ENCODE peak calls at places on chromosome 1, in nine cellular contexts. One of them, this sample, is unnamed.

GRCh38 chr1:220235462-220235861 is 36.8 kb downstream of the RAB3GAP2 start:
- DNase-seq in colonic mucosa: no peak
- DNase-seq in suprapubic skin: no peak
- DNase-seq in fibroblast of mammary gland: no peak
- DNase-seq in left lung: no peak
- DNase-seq in AG10803: no peak
- DNase-seq in psoas muscle: no peak
- DNase-seq in AG04449: no peak
- DNase-seq in heart left ventricle: no peak
- DNase-seq in this sample: no peak

GRCh38 chr1:203153051-203153988 is 22.3 kb downstream of the MYBPH start:
- DNase-seq in colonic mucosa: no peak
- DNase-seq in suprapubic skin: no peak
- DNase-seq in fibroblast of mammary gland: no peak
- DNase-seq in left lung: no peak
- DNase-seq in AG10803: no peak
- DNase-seq in psoas muscle: no peak
- DNase-seq in AG04449: no peak
- DNase-seq in heart left ventricle: no peak
- DNase-seq in this sample: no peak

GRCh38 chr1:70667771-70668170 is 256.7 kb downstream of the CTH start:
- DNase-seq in colonic mucosa: no peak
- DNase-seq in suprapubic skin: no peak
- DNase-seq in fibroblast of mammary gland: no peak
- DNase-seq in left lung: no peak
- DNase-seq in AG10803: peak
- DNase-seq in psoas muscle: no peak
- DNase-seq in AG04449: no peak
- DNase-seq in heart left ventricle: no peak
- DNase-seq in this sample: no peak

GRCh38 chr1:160581970-160582369 is 2.7 kb upstream of the CD84 start:
- DNase-seq in colonic mucosa: no peak
- DNase-seq in suprapubic skin: no peak
- DNase-seq in fibroblast of mammary gland: no peak
- DNase-seq in left lung: no peak
- DNase-seq in AG10803: no peak
- DNase-seq in psoas muscle: no peak
- DNase-seq in AG04449: no peak
- DNase-seq in heart left ventricle: no peak
- DNase-seq in this sample: no peak

GRCh38 chr1:112493351-112493750 is 15.4 kb upstream of the WNT2B start:
- DNase-seq in colonic mucosa: no peak
- DNase-seq in suprapubic skin: no peak
- DNase-seq in fibroblast of mammary gland: no peak
- DNase-seq in left lung: no peak
- DNase-seq in AG10803: no peak
- DNase-seq in psoas muscle: no peak
- DNase-seq in AG04449: no peak
- DNase-seq in heart left ventricle: no peak
- DNase-seq in this sample: no peak

GRCh38 chr1:116405241-116406135 is 32.4 kb downstream of the ATP1A1 start:
- DNase-seq in colonic mucosa: no peak
- DNase-seq in suprapubic skin: no peak
- DNase-seq in fibroblast of mammary gland: no peak
- DNase-seq in left lung: no peak
- DNase-seq in AG10803: no peak
- DNase-seq in psoas muscle: no peak
- DNase-seq in AG04449: no peak
- DNase-seq in heart left ventricle: no peak
- DNase-seq in this sample: no peak

GRCh38 chr1:114320586-114320985 is 166.9 kb upstream of the SYT6 start:
- DNase-seq in colonic mucosa: no peak
- DNase-seq in suprapubic skin: no peak
- DNase-seq in fibroblast of mammary gland: peak
- DNase-seq in left lung: no peak
- DNase-seq in AG10803: peak
- DNase-seq in psoas muscle: no peak
- DNase-seq in AG04449: peak
- DNase-seq in heart left ventricle: no peak
- DNase-seq in this sample: peak

GRCh38 chr1:7375329-7375728 is 395.8 kb upstream of the VAMP3 start:
- DNase-seq in colonic mucosa: peak
- DNase-seq in suprapubic skin: peak
- DNase-seq in fibroblast of mammary gland: no peak
- DNase-seq in left lung: no peak
- DNase-seq in AG10803: no peak
- DNase-seq in psoas muscle: no peak
- DNase-seq in AG04449: no peak
- DNase-seq in heart left ventricle: no peak
- DNase-seq in this sample: no peak

GRCh38 chr1:179968994-179969919 is 14.6 kb downstream of the CEP350 start:
- DNase-seq in colonic mucosa: no peak
- DNase-seq in suprapubic skin: no peak
- DNase-seq in fibroblast of mammary gland: peak
- DNase-seq in left lung: no peak
- DNase-seq in AG10803: no peak
- DNase-seq in psoas muscle: no peak
- DNase-seq in AG04449: no peak
- DNase-seq in heart left ventricle: no peak
- DNase-seq in this sample: peak

GRCh38 chr1:234996245-234996757 is 132.3 kb downstream of the TOMM20 start:
- DNase-seq in colonic mucosa: no peak
- DNase-seq in suprapubic skin: no peak
- DNase-seq in fibroblast of mammary gland: peak
- DNase-seq in left lung: no peak
- DNase-seq in AG10803: peak
- DNase-seq in psoas muscle: no peak
- DNase-seq in AG04449: no peak
- DNase-seq in heart left ventricle: no peak
- DNase-seq in this sample: no peak

GRCh38 chr1:151062738-151063371 is 2.7 kb downstream of the MLLT11 start:
- DNase-seq in colonic mucosa: no peak
- DNase-seq in suprapubic skin: no peak
- DNase-seq in fibroblast of mammary gland: peak
- DNase-seq in left lung: no peak
- DNase-seq in AG10803: peak
- DNase-seq in psoas muscle: no peak
- DNase-seq in AG04449: peak
- DNase-seq in heart left ventricle: no peak
- DNase-seq in this sample: peak

GRCh38 chr1:203507227-203507626 is 13.3 kb downstream of the OPTC start:
- DNase-seq in colonic mucosa: no peak
- DNase-seq in suprapubic skin: no peak
- DNase-seq in fibroblast of mammary gland: peak
- DNase-seq in left lung: no peak
- DNase-seq in AG10803: peak
- DNase-seq in psoas muscle: no peak
- DNase-seq in AG04449: no peak
- DNase-seq in heart left ventricle: peak
- DNase-seq in this sample: peak

GRCh38 chr1:212975607-212975918 is 25.2 kb downstream of the VASH2 start:
- DNase-seq in colonic mucosa: no peak
- DNase-seq in suprapubic skin: no peak
- DNase-seq in fibroblast of mammary gland: peak
- DNase-seq in left lung: no peak
- DNase-seq in AG10803: peak
- DNase-seq in psoas muscle: no peak
- DNase-seq in AG04449: no peak
- DNase-seq in heart left ventricle: no peak
- DNase-seq in this sample: no peak

GRCh38 chr1:201851949-201852348 is 23.0 kb downstream of the IPO9 start:
- DNase-seq in colonic mucosa: no peak
- DNase-seq in suprapubic skin: no peak
- DNase-seq in fibroblast of mammary gland: no peak
- DNase-seq in left lung: no peak
- DNase-seq in AG10803: no peak
- DNase-seq in psoas muscle: no peak
- DNase-seq in AG04449: no peak
- DNase-seq in heart left ventricle: no peak
- DNase-seq in this sample: no peak

GRCh38 chr1:201848230-201848629 is 19.3 kb downstream of the IPO9 start:
- DNase-seq in colonic mucosa: no peak
- DNase-seq in suprapubic skin: no peak
- DNase-seq in fibroblast of mammary gland: no peak
- DNase-seq in left lung: no peak
- DNase-seq in AG10803: no peak
- DNase-seq in psoas muscle: no peak
- DNase-seq in AG04449: no peak
- DNase-seq in heart left ventricle: no peak
- DNase-seq in this sample: no peak

GRCh38 chr1:201847150-201847549 is 18.2 kb downstream of the IPO9 start:
- DNase-seq in colonic mucosa: no peak
- DNase-seq in suprapubic skin: no peak
- DNase-seq in fibroblast of mammary gland: no peak
- DNase-seq in left lung: no peak
- DNase-seq in AG10803: no peak
- DNase-seq in psoas muscle: no peak
- DNase-seq in AG04449: no peak
- DNase-seq in heart left ventricle: no peak
- DNase-seq in this sample: no peak

GRCh38 chr1:201849372-201850052 is 20.6 kb downstream of the IPO9 start:
- DNase-seq in colonic mucosa: no peak
- DNase-seq in suprapubic skin: no peak
- DNase-seq in fibroblast of mammary gland: peak
- DNase-seq in left lung: no peak
- DNase-seq in AG10803: no peak
- DNase-seq in psoas muscle: no peak
- DNase-seq in AG04449: no peak
- DNase-seq in heart left ventricle: no peak
- DNase-seq in this sample: no peak

DNA sequence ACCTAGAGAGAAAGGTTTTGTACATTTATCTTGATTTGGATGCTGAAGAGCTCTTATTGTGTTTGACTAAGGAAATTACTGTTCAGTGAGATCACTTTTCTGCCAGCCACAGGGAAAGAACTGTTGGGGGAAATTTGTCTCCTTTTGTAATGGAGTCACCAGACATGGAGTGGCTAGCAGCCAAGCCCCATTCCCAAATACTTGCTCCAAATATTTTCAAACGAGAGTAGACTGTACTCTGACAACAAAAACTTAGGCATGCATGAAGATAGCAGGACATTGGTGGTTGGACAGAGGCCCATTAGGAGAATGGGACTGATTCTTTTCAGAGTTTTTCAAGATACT is 21.1 kb downstream of the IPO9 start:
- DNase-seq in colonic mucosa: no peak
- DNase-seq in suprapubic skin: no peak
- DNase-seq in fibroblast of mammary gland: peak
- DNase-seq in left lung: no peak
- DNase-seq in AG10803: peak
- DNase-seq in psoas muscle: no peak
- DNase-seq in AG04449: peak
- DNase-seq in heart left ventricle: peak
- DNase-seq in this sample: peak
- H3K4me3 ChIP-seq in colonic mucosa: no peak
- H3K4me3 ChIP-seq in suprapubic skin: no peak
- H3K4me3 ChIP-seq in fibroblast of mammary gland: no peak
- H3K4me3 ChIP-seq in left lung: no peak
- H3K4me3 ChIP-seq in AG10803: no peak
- H3K4me3 ChIP-seq in psoas muscle: no peak
- H3K4me3 ChIP-seq in AG04449: no peak
- H3K4me3 ChIP-seq in heart left ventricle: no peak
- H3K4me3 ChIP-seq in this sample: no peak

DNA sequence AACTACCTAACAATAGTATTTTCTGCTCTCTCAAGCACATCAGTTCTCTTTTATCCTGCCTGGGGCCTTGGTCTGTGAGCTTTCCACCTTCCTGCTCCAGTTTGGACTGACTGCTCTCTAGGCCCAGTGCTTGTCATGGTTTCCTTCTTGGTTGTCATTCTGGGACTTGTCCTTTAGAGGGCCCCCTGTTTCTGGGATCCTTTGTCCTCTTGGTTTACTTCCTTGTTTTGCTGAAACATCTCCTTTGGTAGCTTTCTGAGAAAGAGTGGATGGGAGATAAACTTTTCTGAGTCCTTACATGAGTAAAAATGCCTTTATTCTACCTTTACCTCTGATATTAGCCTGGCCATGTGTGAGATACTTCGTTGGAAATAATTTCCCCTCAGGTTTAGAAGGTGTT is 4.7 kb downstream of the SLC1A7 start:
- DNase-seq in colonic mucosa: no peak
- DNase-seq in suprapubic skin: no peak
- DNase-seq in fibroblast of mammary gland: peak
- DNase-seq in left lung: no peak
- DNase-seq in AG10803: no peak
- DNase-seq in psoas muscle: no peak
- DNase-seq in AG04449: no peak
- DNase-seq in heart left ventricle: no peak
- DNase-seq in this sample: no peak
- TF ChIP-seq CTCF in colonic mucosa: no peak
- TF ChIP-seq CTCF in suprapubic skin: no peak
- TF ChIP-seq CTCF in fibroblast of mammary gland: peak
- TF ChIP-seq CTCF in left lung: no peak
- TF ChIP-seq CTCF in AG10803: no peak
- TF ChIP-seq CTCF in psoas muscle: no peak
- TF ChIP-seq CTCF in AG04449: no peak
- TF ChIP-seq CTCF in heart left ventricle: no peak
- TF ChIP-seq CTCF in this sample: no peak

GRCh38 chr1:62384276-62385005 is 52.4 kb upstream of the USP1 start:
- DNase-seq in colonic mucosa: peak
- DNase-seq in suprapubic skin: no peak
- DNase-seq in fibroblast of mammary gland: peak
- DNase-seq in left lung: no peak
- DNase-seq in AG10803: peak
- DNase-seq in psoas muscle: no peak
- DNase-seq in AG04449: peak
- DNase-seq in heart left ventricle: peak
- DNase-seq in this sample: peak
- H3K4me3 ChIP-seq in colonic mucosa: no peak
- H3K4me3 ChIP-seq in suprapubic skin: no peak
- H3K4me3 ChIP-seq in fibroblast of mammary gland: no peak
- H3K4me3 ChIP-seq in left lung: no peak
- H3K4me3 ChIP-seq in AG10803: no peak
- H3K4me3 ChIP-seq in psoas muscle: no peak
- H3K4me3 ChIP-seq in AG04449: no peak
- H3K4me3 ChIP-seq in heart left ventricle: no peak
- H3K4me3 ChIP-seq in this sample: no peak

DNA sequence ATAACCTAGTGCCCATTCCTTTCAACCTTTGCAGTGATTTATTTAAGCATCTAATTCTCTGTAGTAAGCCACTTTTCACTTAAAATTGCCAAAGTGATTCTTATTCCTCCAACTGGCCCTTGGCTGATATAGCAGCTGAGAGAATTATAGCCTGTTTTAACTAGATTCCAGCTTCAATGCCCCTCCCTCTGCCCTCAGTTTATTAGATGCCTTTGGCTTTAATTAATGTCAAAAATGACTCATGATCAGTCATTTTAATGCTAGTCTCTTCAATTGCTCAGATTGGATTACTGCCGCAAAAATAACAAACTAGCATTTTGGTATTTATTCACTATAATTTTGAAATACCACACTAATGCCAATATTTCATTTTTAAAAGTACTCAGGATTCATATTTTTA is 145.3 kb upstream of the KCTD3 start:
- DNase-seq in colonic mucosa: no peak
- DNase-seq in suprapubic skin: no peak
- DNase-seq in fibroblast of mammary gland: peak
- DNase-seq in left lung: no peak
- DNase-seq in AG10803: peak
- DNase-seq in psoas muscle: no peak
- DNase-seq in AG04449: no peak
- DNase-seq in heart left ventricle: no peak
- DNase-seq in this sample: no peak
- TF ChIP-seq CTCF in colonic mucosa: no peak
- TF ChIP-seq CTCF in suprapubic skin: no peak
- TF ChIP-seq CTCF in fibroblast of mammary gland: no peak
- TF ChIP-seq CTCF in left lung: no peak
- TF ChIP-seq CTCF in AG10803: no peak
- TF ChIP-seq CTCF in psoas muscle: no peak
- TF ChIP-seq CTCF in AG04449: no peak
- TF ChIP-seq CTCF in heart left ventricle: no peak
- TF ChIP-seq CTCF in this sample: no peak

This sample was measured in fibroblast of pulmonary artery.